ENCODE peak calls at places on chromosomes 12 and 14, in four cellular contexts. One of them, this sample, is unnamed.

GRCh38 chr12:112599871-112600270 is 181.1 kb downstream of the PTPN11 start:
- DNase-seq in brain microvascular endothelial cell: no peak
- DNase-seq in CD4-positive, alpha-beta T cell: no peak
- DNase-seq in pancreas: no peak
- DNase-seq in this sample: no peak

GRCh38 chr14:25406818-25407217 is 356.9 kb upstream of the STXBP6 start:
- DNase-seq in pancreas: no peak
- DNase-seq in CD4-positive, alpha-beta T cell: no peak
- DNase-seq in brain microvascular endothelial cell: peak
- DNase-seq in this sample: no peak

GRCh38 chr14:106378191-106378590 is 851.8 kb downstream of the TMEM121 start:
- DNase-seq in CD4-positive, alpha-beta T cell: peak
- DNase-seq in pancreas: no peak
- DNase-seq in brain microvascular endothelial cell: no peak
- DNase-seq in this sample: no peak

GRCh38 chr12:100716949-100717732 is 77.4 kb upstream of the ANO4 start:
- DNase-seq in CD4-positive, alpha-beta T cell: no peak
- DNase-seq in pancreas: no peak
- DNase-seq in brain microvascular endothelial cell: no peak
- DNase-seq in this sample: no peak

GRCh38 chr12:53602176-53602942 is 23.8 kb downstream of the ATF7 start:
- DNase-seq in pancreas: no peak
- DNase-seq in CD4-positive, alpha-beta T cell: no peak
- DNase-seq in brain microvascular endothelial cell: no peak
- DNase-seq in this sample: no peak

GRCh38 chr12:64098709-64099354 is 123.3 kb downstream of the KICS2 start:
- DNase-seq in pancreas: no peak
- DNase-seq in CD4-positive, alpha-beta T cell: no peak
- DNase-seq in brain microvascular endothelial cell: peak
- DNase-seq in this sample: no peak

GRCh38 chr14:102493585-102493984 is 16.0 kb downstream of the ANKRD9 start:
- DNase-seq in pancreas: no peak
- DNase-seq in CD4-positive, alpha-beta T cell: no peak
- DNase-seq in brain microvascular endothelial cell: no peak
- DNase-seq in this sample: no peak

GRCh38 chr14:41419709-41420108 is 187.0 kb upstream of the LRFN5 start:
- DNase-seq in pancreas: no peak
- DNase-seq in brain microvascular endothelial cell: no peak
- DNase-seq in CD4-positive, alpha-beta T cell: no peak
- DNase-seq in this sample: no peak

GRCh38 chr14:68384335-68384734 is 408.5 kb downstream of the ZFP36L1 start:
- DNase-seq in pancreas: no peak
- DNase-seq in CD4-positive, alpha-beta T cell: no peak
- DNase-seq in brain microvascular endothelial cell: no peak
- DNase-seq in this sample: no peak

GRCh38 chr12:3381059-3382047 is 109.7 kb upstream of the PRMT8 start:
- DNase-seq in brain microvascular endothelial cell: no peak
- DNase-seq in CD4-positive, alpha-beta T cell: no peak
- DNase-seq in pancreas: no peak
- DNase-seq in this sample: no peak

GRCh38 chr14:77708749-77709148 is 846 bp downstream of the SLIRP start:
- DNase-seq in CD4-positive, alpha-beta T cell: no peak
- DNase-seq in brain microvascular endothelial cell: no peak
- DNase-seq in pancreas: no peak
- DNase-seq in this sample: no peak

GRCh38 chr12:11840350-11840749 is 190.9 kb downstream of the ETV6 start:
- DNase-seq in CD4-positive, alpha-beta T cell: no peak
- DNase-seq in brain microvascular endothelial cell: no peak
- DNase-seq in pancreas: no peak
- DNase-seq in this sample: no peak

GRCh38 chr14:31934767-31935266 is 142.3 kb upstream of the ARHGAP5 start:
- DNase-seq in pancreas: no peak
- DNase-seq in brain microvascular endothelial cell: peak
- DNase-seq in CD4-positive, alpha-beta T cell: no peak
- DNase-seq in this sample: no peak

GRCh38 chr14:95526483-95527391 is 8.1 kb upstream of the GLRX5 start:
- DNase-seq in pancreas: no peak
- DNase-seq in brain microvascular endothelial cell: no peak
- DNase-seq in CD4-positive, alpha-beta T cell: no peak
- DNase-seq in this sample: no peak

GRCh38 chr12:95582230-95583058 is 31.2 kb upstream of the USP44 start:
- DNase-seq in CD4-positive, alpha-beta T cell: no peak
- DNase-seq in brain microvascular endothelial cell: peak
- DNase-seq in pancreas: no peak
- DNase-seq in this sample: no peak

GRCh38 chr12:11746024-11746771 is 96.7 kb downstream of the ETV6 start:
- DNase-seq in pancreas: no peak
- DNase-seq in CD4-positive, alpha-beta T cell: no peak
- DNase-seq in brain microvascular endothelial cell: no peak
- DNase-seq in this sample: no peak

GRCh38 chr14:30906752-30907658 is 32.6 kb downstream of the COCH start:
- DNase-seq in brain microvascular endothelial cell: no peak
- DNase-seq in CD4-positive, alpha-beta T cell: no peak
- DNase-seq in pancreas: no peak
- DNase-seq in this sample: no peak

GRCh38 chr12:82948462-82948861 is 261.8 kb downstream of the TMTC2 start:
- DNase-seq in pancreas: no peak
- DNase-seq in brain microvascular endothelial cell: no peak
- DNase-seq in CD4-positive, alpha-beta T cell: no peak
- DNase-seq in this sample: no peak

GRCh38 chr12:20701106-20701505 is 6.0 kb downstream of the SLCO1C1 start:
- DNase-seq in brain microvascular endothelial cell: no peak
- DNase-seq in CD4-positive, alpha-beta T cell: no peak
- DNase-seq in pancreas: no peak
- DNase-seq in this sample: no peak

GRCh38 chr12:112126916-112127315 is 1.6 kb downstream of the TRAFD1 start:
- DNase-seq in CD4-positive, alpha-beta T cell: no peak
- DNase-seq in brain microvascular endothelial cell: no peak
- DNase-seq in pancreas: no peak
- DNase-seq in this sample: no peak

GRCh38 chr12:69966409-69966808 is 141.4 kb downstream of the MYRFL start:
- DNase-seq in brain microvascular endothelial cell: peak
- DNase-seq in CD4-positive, alpha-beta T cell: no peak
- DNase-seq in pancreas: no peak
- DNase-seq in this sample: no peak

GRCh38 chr14:20458031-20458789 is 3.0 kb downstream of the PIP4P1 start:
- DNase-seq in brain microvascular endothelial cell: no peak
- DNase-seq in CD4-positive, alpha-beta T cell: no peak
- DNase-seq in pancreas: no peak
- DNase-seq in this sample: no peak

GRCh38 chr14:20456971-20457370 is 1.9 kb downstream of the APEX1 start:
- DNase-seq in CD4-positive, alpha-beta T cell: no peak
- DNase-seq in brain microvascular endothelial cell: no peak
- DNase-seq in pancreas: no peak
- DNase-seq in this sample: no peak

GRCh38 chr14:20455355-20456300 is 602 bp downstream of the APEX1 start:
- DNase-seq in CD4-positive, alpha-beta T cell: no peak
- DNase-seq in brain microvascular endothelial cell: peak
- DNase-seq in pancreas: no peak
- DNase-seq in this sample: no peak

GRCh38 chr14:20460458-20461229 is 590 bp downstream of the PIP4P1 start:
- DNase-seq in CD4-positive, alpha-beta T cell: peak
- DNase-seq in pancreas: no peak
- DNase-seq in brain microvascular endothelial cell: no peak
- DNase-seq in this sample: peak

GRCh38 chr14:20461230-20462141 is at the start of gene PIP4P1:
- DNase-seq in pancreas: peak
- DNase-seq in brain microvascular endothelial cell: peak
- DNase-seq in CD4-positive, alpha-beta T cell: peak
- DNase-seq in this sample: peak
- TF ChIP-seq CTCF in pancreas: no peak
- TF ChIP-seq CTCF in brain microvascular endothelial cell: no peak
- TF ChIP-seq CTCF in CD4-positive, alpha-beta T cell: no peak
- TF ChIP-seq CTCF in this sample: no peak

DNA sequence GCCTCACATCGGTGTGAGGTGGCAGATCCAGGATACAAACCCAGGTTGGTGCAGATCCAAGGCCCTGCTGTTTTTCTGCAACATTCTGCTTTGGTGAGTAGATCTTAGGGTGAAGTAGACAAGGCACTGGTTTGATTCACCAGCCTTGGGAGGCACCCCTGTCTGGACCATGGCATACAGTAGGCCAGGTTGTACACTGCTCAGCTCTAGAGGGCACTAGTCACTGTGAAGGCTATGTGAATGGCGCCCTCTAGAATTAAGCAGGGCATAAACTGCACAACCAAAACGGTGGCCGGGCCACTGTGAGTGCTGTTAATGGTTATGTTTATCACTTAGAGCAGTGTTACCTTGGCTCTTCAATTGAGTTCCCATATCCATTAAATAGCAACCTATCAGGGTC is 280.6 kb upstream of the PWP1 start:
- DNase-seq in CD4-positive, alpha-beta T cell: no peak
- DNase-seq in brain microvascular endothelial cell: peak
- DNase-seq in pancreas: no peak
- DNase-seq in this sample: no peak
- TF ChIP-seq CTCF in CD4-positive, alpha-beta T cell: no peak
- TF ChIP-seq CTCF in brain microvascular endothelial cell: peak
- TF ChIP-seq CTCF in pancreas: peak
- TF ChIP-seq CTCF in this sample: no peak

GRCh38 chr12:94267530-94267877 is 119.1 kb downstream of the PLXNC1 start:
- DNase-seq in CD4-positive, alpha-beta T cell: no peak
- DNase-seq in brain microvascular endothelial cell: no peak
- DNase-seq in pancreas: no peak
- DNase-seq in this sample: no peak

GRCh38 chr12:94266390-94266789 is 118.0 kb downstream of the PLXNC1 start:
- DNase-seq in pancreas: no peak
- DNase-seq in brain microvascular endothelial cell: no peak
- DNase-seq in CD4-positive, alpha-beta T cell: no peak
- DNase-seq in this sample: no peak

GRCh38 chr12:94266796-94267529 is 118.6 kb downstream of the PLXNC1 start:
- DNase-seq in pancreas: no peak
- DNase-seq in CD4-positive, alpha-beta T cell: no peak
- DNase-seq in brain microvascular endothelial cell: no peak
- DNase-seq in this sample: no peak

GRCh38 chr12:94269316-94269999 is 121.1 kb downstream of the PLXNC1 start:
- DNase-seq in brain microvascular endothelial cell: no peak
- DNase-seq in CD4-positive, alpha-beta T cell: no peak
- DNase-seq in pancreas: no peak
- DNase-seq in this sample: no peak

DNA sequence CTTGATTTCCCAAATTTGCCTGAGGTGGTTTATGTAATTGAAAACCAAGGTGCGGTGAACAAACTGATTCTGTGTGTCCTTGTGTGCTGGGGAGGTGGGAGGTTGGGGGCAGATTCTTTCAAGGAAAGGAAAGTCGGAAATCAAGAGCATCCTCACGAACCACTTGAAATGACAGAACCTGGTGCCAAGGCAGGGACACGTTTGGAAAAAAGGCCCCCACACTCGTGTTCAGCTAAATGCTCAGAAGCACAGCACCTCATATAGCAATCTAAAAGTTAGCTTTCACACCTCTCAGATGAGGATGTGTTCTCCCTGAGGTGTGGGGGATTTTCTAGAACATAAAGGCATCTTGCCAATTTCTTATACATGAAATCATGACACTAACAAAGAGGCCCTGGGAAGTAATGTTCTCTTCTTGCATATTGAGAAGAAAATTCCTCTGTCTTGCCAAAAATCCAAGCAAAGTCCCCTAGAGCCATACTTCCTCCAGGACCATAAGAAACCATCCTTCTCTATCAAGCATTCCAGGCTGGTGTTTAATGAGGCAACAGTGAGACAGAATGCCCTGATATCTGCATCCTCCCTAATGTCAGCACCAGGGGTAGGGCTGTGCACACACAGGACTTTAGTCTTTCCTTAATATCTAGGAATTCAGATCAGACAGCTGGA is 119.7 kb downstream of the PLXNC1 start:
- DNase-seq in CD4-positive, alpha-beta T cell: no peak
- DNase-seq in brain microvascular endothelial cell: no peak
- DNase-seq in pancreas: no peak
- DNase-seq in this sample: no peak
- TF ChIP-seq CTCF in CD4-positive, alpha-beta T cell: no peak
- TF ChIP-seq CTCF in brain microvascular endothelial cell: no peak
- TF ChIP-seq CTCF in pancreas: no peak
- TF ChIP-seq CTCF in this sample: no peak

GRCh38 chr12:123085730-123086487 is 65.0 kb downstream of the PITPNM2 start:
- DNase-seq in CD4-positive, alpha-beta T cell: no peak
- DNase-seq in pancreas: peak
- DNase-seq in brain microvascular endothelial cell: no peak
- DNase-seq in this sample: no peak
- TF ChIP-seq CTCF in CD4-positive, alpha-beta T cell: no peak
- TF ChIP-seq CTCF in pancreas: no peak
- TF ChIP-seq CTCF in brain microvascular endothelial cell: no peak
- TF ChIP-seq CTCF in this sample: no peak

GRCh38 chr12:124862768-124863408 is 776 bp downstream of the SCARB1 start:
- DNase-seq in pancreas: no peak
- DNase-seq in CD4-positive, alpha-beta T cell: no peak
- DNase-seq in brain microvascular endothelial cell: peak
- DNase-seq in this sample: no peak

GRCh38 chr12:124864326-124864752 is 675 bp upstream of the SCARB1 start:
- DNase-seq in pancreas: no peak
- DNase-seq in brain microvascular endothelial cell: no peak
- DNase-seq in CD4-positive, alpha-beta T cell: no peak
- DNase-seq in this sample: no peak

GRCh38 chr12:124865728-124866127 is 2.1 kb upstream of the SCARB1 start:
- DNase-seq in pancreas: no peak
- DNase-seq in CD4-positive, alpha-beta T cell: no peak
- DNase-seq in brain microvascular endothelial cell: no peak
- DNase-seq in this sample: no peak

GRCh38 chr12:124861898-124862676 is 1.6 kb downstream of the SCARB1 start:
- DNase-seq in pancreas: no peak
- DNase-seq in brain microvascular endothelial cell: no peak
- DNase-seq in CD4-positive, alpha-beta T cell: no peak
- DNase-seq in this sample: no peak

DNA sequence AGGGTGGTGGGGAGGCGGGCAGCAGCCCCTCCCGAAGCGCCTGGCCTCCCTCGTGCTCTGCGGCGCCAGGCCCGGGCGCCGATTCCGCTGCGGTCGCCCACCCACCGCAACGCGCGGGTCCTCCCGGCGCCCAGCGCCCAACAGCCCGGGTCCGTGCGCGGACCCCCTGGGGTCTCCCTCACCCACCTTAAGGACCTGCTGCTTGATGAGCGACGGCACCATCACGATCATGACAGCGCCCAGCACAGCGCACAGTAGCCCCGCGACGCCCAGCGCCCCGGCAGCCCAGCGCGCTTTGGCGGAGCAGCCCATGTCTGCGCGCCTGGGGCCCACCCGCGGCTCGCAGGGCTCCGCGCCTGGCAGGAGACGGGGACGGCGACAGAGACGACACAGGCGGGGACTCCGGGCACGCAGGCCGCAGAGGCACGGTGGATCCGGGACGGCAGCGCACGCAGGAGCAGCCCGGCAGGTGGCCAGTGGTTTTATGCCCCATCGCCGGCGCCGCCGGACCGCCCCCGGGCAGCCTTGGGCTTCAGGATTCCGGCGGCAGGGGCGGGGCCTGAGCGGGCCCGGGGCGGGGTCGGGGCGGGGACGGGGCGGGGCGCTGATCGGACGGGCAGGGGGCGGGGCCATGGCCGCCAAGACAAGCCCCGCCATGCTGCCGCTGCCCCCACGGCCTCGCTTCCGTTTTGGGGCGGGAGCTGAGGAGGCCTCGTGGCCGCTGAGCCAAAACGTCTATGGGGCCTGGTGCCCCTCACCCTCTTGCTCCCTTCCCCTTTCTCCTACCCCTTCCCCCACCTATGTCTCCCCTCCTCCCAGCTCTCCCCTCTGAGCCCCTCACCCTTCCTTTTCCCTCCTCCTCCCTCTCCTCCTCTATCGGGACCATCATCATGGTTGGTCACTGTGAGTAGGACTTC is at the start of gene SCARB1:
- DNase-seq in brain microvascular endothelial cell: peak
- DNase-seq in pancreas: peak
- DNase-seq in CD4-positive, alpha-beta T cell: peak
- DNase-seq in this sample: peak
- TF ChIP-seq CTCF in brain microvascular endothelial cell: no peak
- TF ChIP-seq CTCF in pancreas: no peak
- TF ChIP-seq CTCF in CD4-positive, alpha-beta T cell: no peak
- TF ChIP-seq CTCF in this sample: no peak

GRCh38 chr12:6960291-6961277 is 9.4 kb downstream of the PTPN6 start:
- DNase-seq in brain microvascular endothelial cell: peak
- DNase-seq in CD4-positive, alpha-beta T cell: no peak
- DNase-seq in pancreas: no peak
- DNase-seq in this sample: peak
- TF ChIP-seq CTCF in brain microvascular endothelial cell: peak
- TF ChIP-seq CTCF in CD4-positive, alpha-beta T cell: peak
- TF ChIP-seq CTCF in pancreas: no peak
- TF ChIP-seq CTCF in this sample: no peak